ENCODE peak calls at places on chromosomes 7 and 10, in five cellular contexts. T, C, P, S and X are unnamed samples.

GRCh38 chr7:146575903-146576302 is 459.3 kb downstream of the CNTNAP2 start:
- DNase-seq in T (no peak), S (no peak), C (no peak), P (no peak), X (no peak)

GRCh38 chr10:77541247-77541646 is 96.4 kb downstream of the KCNMA1 start:
- DNase-seq in S (no peak), C (no peak), P (no peak), T (no peak), X (no peak)

GRCh38 chr7:47095906-47096305 is 486.0 kb downstream of the TNS3 start:
- DNase-seq in T (peak), S (no peak), P (no peak), C (no peak), X (no peak)

GRCh38 chr10:131629026-131629425 is 271.8 kb upstream of the PPP2R2D start:
- DNase-seq in S (no peak), C (no peak), T (no peak), P (no peak), X (no peak)

GRCh38 chr7:64533756-64534155 is 29.1 kb downstream of the ZNF680 start:
- DNase-seq in C (no peak), T (no peak), P (no peak), S (no peak), X (no peak)

GRCh38 chr10:45091968-45092367 is 91.2 kb downstream of the ZNF22 start:
- DNase-seq in P (no peak), C (peak), T (no peak), S (no peak), X (no peak)

GRCh38 chr7:101179780-101180755 is at the start of gene NAT16:
- DNase-seq in C (no peak), T (no peak), S (no peak), P (no peak), X (no peak)

GRCh38 chr10:84510121-84510520 is 181.7 kb downstream of the CCSER2 start:
- DNase-seq in C (no peak), S (no peak), P (no peak), T (peak), X (peak)

GRCh38 chr7:80284848-80285247 is 150.2 kb downstream of the GNAI1 start:
- DNase-seq in S (no peak), C (no peak), T (peak), P (no peak), X (peak)

GRCh38 chr7:55657654-55658053 is 85.4 kb upstream of the VOPP1 start:
- DNase-seq in S (no peak), C (no peak), T (no peak), P (no peak), X (no peak)

GRCh38 chr10:113718974-113719822 is 32.3 kb upstream of the PLEKHS1 start:
- DNase-seq in C (no peak), S (no peak), P (no peak), T (no peak), X (no peak)

GRCh38 chr7:77455334-77455733 is 39.2 kb upstream of the GSAP start:
- DNase-seq in C (no peak), T (peak), P (no peak), S (no peak), X (peak)

GRCh38 chr10:124708922-124709520 is 35.2 kb downstream of the FAM53B start:
- DNase-seq in S (no peak), P (no peak), T (peak), C (no peak), X (no peak)

GRCh38 chr7:437293-438280 is 82.1 kb downstream of the PDGFA start:
- DNase-seq in C (no peak), P (no peak), T (no peak), S (no peak), X (no peak)

GRCh38 chr10:82796510-82796909 is 921.5 kb downstream of the NRG3 start:
- DNase-seq in T (peak), S (no peak), P (no peak), C (no peak), X (no peak)

GRCh38 chr10:30928742-30929141 is 102.9 kb downstream of the ZNF438 start:
- DNase-seq in P (no peak), C (no peak), S (no peak), T (no peak), X (no peak)

GRCh38 chr10:48456808-48457761 is 147.8 kb downstream of the ARHGAP22 start:
- DNase-seq in C (no peak), T (no peak), S (no peak), P (no peak), X (no peak)

GRCh38 chr10:9297580-9297979 is 1243.1 kb downstream of the GATA3 start:
- DNase-seq in C (no peak), T (no peak), S (no peak), P (no peak), X (no peak)

GRCh38 chr7:122726881-122727280 is 24.2 kb upstream of the RNF148 start:
- DNase-seq in T (no peak), C (no peak), S (no peak), P (no peak), X (no peak)